ENCODE peak calls at places on chromosomes 16 and 17, in six cellular contexts. One of them, this sample, is unnamed.

GRCh38 chr17:75176625-75177024 is 6.1 kb downstream of the SUMO2 start:
- DNase-seq in activated CD4-positive, alpha-beta T cell treated with anti-CD3 and anti-CD28 coated beads, Interleukin-2, amount 50 U/mL, for 4 hours: no peak
- DNase-seq in right cardiac atrium: no peak
- DNase-seq in C1 segment of cervical spinal cord: no peak
- DNase-seq in hepatocyte: no peak
- DNase-seq in sigmoid colon: no peak
- DNase-seq in this sample: no peak

GRCh38 chr17:41823580-41823979 is 10.8 kb downstream of the FKBP10 start:
- DNase-seq in activated CD4-positive, alpha-beta T cell treated with anti-CD3 and anti-CD28 coated beads, Interleukin-2, amount 50 U/mL, for 4 hours: no peak
- DNase-seq in right cardiac atrium: no peak
- DNase-seq in C1 segment of cervical spinal cord: no peak
- DNase-seq in hepatocyte: no peak
- DNase-seq in sigmoid colon: no peak
- DNase-seq in this sample: no peak

GRCh38 chr16:50272687-50273381 is 6.5 kb downstream of the ADCY7 start:
- DNase-seq in activated CD4-positive, alpha-beta T cell treated with anti-CD3 and anti-CD28 coated beads, Interleukin-2, amount 50 U/mL, for 4 hours: no peak
- DNase-seq in right cardiac atrium: peak; percentile 44
- DNase-seq in C1 segment of cervical spinal cord: no peak
- DNase-seq in hepatocyte: no peak
- DNase-seq in sigmoid colon: peak; percentile 57
- DNase-seq in this sample: no peak

GRCh38 chr16:49704586-49705155 is 151.2 kb downstream of the ZNF423 start:
- DNase-seq in activated CD4-positive, alpha-beta T cell treated with anti-CD3 and anti-CD28 coated beads, Interleukin-2, amount 50 U/mL, for 4 hours: no peak
- DNase-seq in right cardiac atrium: no peak
- DNase-seq in C1 segment of cervical spinal cord: no peak
- DNase-seq in hepatocyte: no peak
- DNase-seq in sigmoid colon: no peak
- DNase-seq in this sample: no peak

GRCh38 chr16:19733551-19733950 is 15.5 kb downstream of the IQCK start:
- DNase-seq in activated CD4-positive, alpha-beta T cell treated with anti-CD3 and anti-CD28 coated beads, Interleukin-2, amount 50 U/mL, for 4 hours: no peak
- DNase-seq in right cardiac atrium: no peak
- DNase-seq in C1 segment of cervical spinal cord: no peak
- DNase-seq in hepatocyte: no peak
- DNase-seq in sigmoid colon: no peak
- DNase-seq in this sample: no peak

GRCh38 chr17:39227364-39227919 is 1.7 kb upstream of the STAC2 start:
- DNase-seq in activated CD4-positive, alpha-beta T cell treated with anti-CD3 and anti-CD28 coated beads, Interleukin-2, amount 50 U/mL, for 4 hours: no peak
- DNase-seq in right cardiac atrium: no peak
- DNase-seq in C1 segment of cervical spinal cord: no peak
- DNase-seq in hepatocyte: no peak
- DNase-seq in sigmoid colon: no peak
- DNase-seq in this sample: no peak

GRCh38 chr16:87041286-87041685 is 275.9 kb downstream of the C16orf95 start:
- DNase-seq in activated CD4-positive, alpha-beta T cell treated with anti-CD3 and anti-CD28 coated beads, Interleukin-2, amount 50 U/mL, for 4 hours: no peak
- DNase-seq in right cardiac atrium: peak; percentile 53
- DNase-seq in C1 segment of cervical spinal cord: no peak
- DNase-seq in hepatocyte: no peak
- DNase-seq in sigmoid colon: no peak
- DNase-seq in this sample: no peak

GRCh38 chr16:19926449-19927390 is 42.1 kb upstream of the GPRC5B start:
- DNase-seq in activated CD4-positive, alpha-beta T cell treated with anti-CD3 and anti-CD28 coated beads, Interleukin-2, amount 50 U/mL, for 4 hours: no peak
- DNase-seq in right cardiac atrium: no peak
- DNase-seq in C1 segment of cervical spinal cord: no peak
- DNase-seq in hepatocyte: peak; percentile 53
- DNase-seq in sigmoid colon: no peak
- DNase-seq in this sample: no peak

GRCh38 chr17:7323731-7324437 is 5.3 kb downstream of the NEURL4 start:
- DNase-seq in activated CD4-positive, alpha-beta T cell treated with anti-CD3 and anti-CD28 coated beads, Interleukin-2, amount 50 U/mL, for 4 hours: peak; percentile 59
- DNase-seq in right cardiac atrium: peak; percentile 84
- DNase-seq in C1 segment of cervical spinal cord: no peak
- DNase-seq in hepatocyte: peak; percentile 49
- DNase-seq in sigmoid colon: peak; percentile 71
- DNase-seq in this sample: no peak

GRCh38 chr17:2909853-2910234 is 113.6 kb downstream of the RAP1GAP2 start:
- DNase-seq in activated CD4-positive, alpha-beta T cell treated with anti-CD3 and anti-CD28 coated beads, Interleukin-2, amount 50 U/mL, for 4 hours: no peak
- DNase-seq in right cardiac atrium: peak; percentile 11
- DNase-seq in C1 segment of cervical spinal cord: no peak
- DNase-seq in hepatocyte: no peak
- DNase-seq in sigmoid colon: no peak
- DNase-seq in this sample: no peak

GRCh38 chr16:69286941-69287713 is 24.0 kb upstream of the VPS4A start:
- DNase-seq in activated CD4-positive, alpha-beta T cell treated with anti-CD3 and anti-CD28 coated beads, Interleukin-2, amount 50 U/mL, for 4 hours: peak; percentile 14
- DNase-seq in right cardiac atrium: peak; percentile 88
- DNase-seq in C1 segment of cervical spinal cord: no peak
- DNase-seq in hepatocyte: peak; percentile 79
- DNase-seq in sigmoid colon: peak; percentile 81
- DNase-seq in this sample: peak; percentile 20

GRCh38 chr16:57167951-57168350 is 17.9 kb downstream of the PSME3IP1 start:
- DNase-seq in activated CD4-positive, alpha-beta T cell treated with anti-CD3 and anti-CD28 coated beads, Interleukin-2, amount 50 U/mL, for 4 hours: no peak
- DNase-seq in right cardiac atrium: no peak
- DNase-seq in C1 segment of cervical spinal cord: no peak
- DNase-seq in hepatocyte: peak; percentile 66
- DNase-seq in sigmoid colon: peak; percentile 33
- DNase-seq in this sample: peak; percentile 17

GRCh38 chr16:75580-76501 is 2.2 kb upstream of the MPG start:
- DNase-seq in activated CD4-positive, alpha-beta T cell treated with anti-CD3 and anti-CD28 coated beads, Interleukin-2, amount 50 U/mL, for 4 hours: no peak
- DNase-seq in right cardiac atrium: peak; percentile 93
- DNase-seq in C1 segment of cervical spinal cord: no peak
- DNase-seq in hepatocyte: peak; percentile 87
- DNase-seq in sigmoid colon: peak; percentile 95
- DNase-seq in this sample: no peak

GRCh38 chr16:66416981-66417700 is 10.0 kb upstream of the BEAN1 start:
- DNase-seq in activated CD4-positive, alpha-beta T cell treated with anti-CD3 and anti-CD28 coated beads, Interleukin-2, amount 50 U/mL, for 4 hours: no peak
- DNase-seq in right cardiac atrium: no peak
- DNase-seq in C1 segment of cervical spinal cord: no peak
- DNase-seq in hepatocyte: no peak
- DNase-seq in sigmoid colon: no peak
- DNase-seq in this sample: no peak

This sample was measured in activated gamma-delta T cell treated with anti-CD3 and anti-CD28 coated beads, Interleukin-2, amount 50 U/mL, for 16 hours.